ENCODE peak calls at places on chromosomes 6 and 20, in nine cellular contexts. D is NCI-H82; R is globus pallidus; C is HT1080; I is astrocyte of the cerebellum; Z is PC-9; K is HT-29; B is activated T-cell treated with anti-CD3 and anti-CD28 coated beads, Interleukin-2, amount 50 U/mL, for 1 hour; T is neural crest cell. A is an unnamed sample.

GRCh38 chr6:5567352-5567751 is 306.0 kb downstream of the FARS2 start:
- DNase-seq in D (no peak), T (no peak), K (no peak), C (no peak), R (no peak), B (no peak), I (no peak), Z (no peak), A (no peak)

GRCh38 chr6:87391334-87391733 is 16.4 kb upstream of the CFAP206 start:
- DNase-seq in Z (peak; percentile 19), K (peak; percentile 42), T (peak; percentile 10), D (peak; percentile 43), R (peak; percentile 14), B (no peak), C (peak; percentile 31), I (no peak), A (peak; percentile 70)

GRCh38 chr6:140850438-140850837 is 1282.3 kb upstream of the GJE1 start:
- DNase-seq in I (no peak), R (no peak), B (no peak), D (no peak), K (no peak), C (no peak), Z (no peak), T (no peak), A (no peak)

GRCh38 chr6:72350256-72350875 is 271.5 kb upstream of the KCNQ5 start:
- DNase-seq in K (no peak), C (no peak), R (no peak), Z (no peak), I (no peak), D (no peak), T (no peak), B (no peak), A (no peak)

GRCh38 chr6:137415127-137415833 is 78.9 kb downstream of the OLIG3 start:
- DNase-seq in K (peak; percentile 81), I (peak; percentile 53), C (no peak), Z (peak; percentile 51), T (peak; percentile 43), D (peak; percentile 64), R (peak; percentile 85), B (peak; percentile 59), A (peak; percentile 7)

GRCh38 chr6:82248233-82248735 is 740 bp upstream of the IBTK start:
- DNase-seq in I (no peak), K (peak; percentile 89), Z (no peak), R (peak; percentile 77), B (no peak), T (no peak), D (no peak), C (peak; percentile 58), A (peak; percentile 21)

GRCh38 chr6:76639941-76640340 is 567.5 kb upstream of the IMPG1 start:
- DNase-seq in B (no peak), K (no peak), I (no peak), C (no peak), D (no peak), R (no peak), T (no peak), Z (no peak), A (no peak)

GRCh38 chr20:48629069-48629959 is 198.5 kb downstream of the PREX1 start:
- DNase-seq in B (no peak), I (no peak), K (no peak), T (no peak), D (no peak), Z (no peak), R (no peak), C (no peak), A (no peak)

GRCh38 chr6:99344289-99344688 is 5.2 kb downstream of the FAXC start:
- DNase-seq in I (no peak), K (no peak), C (peak; percentile 94), B (no peak), R (no peak), Z (no peak), T (no peak), D (no peak), A (no peak)

A was measured in T47D.